ENCODE peak calls at places on chromosomes 2 and 18, in seven cellular contexts. X is vagina, C is GM12878, K is HCT116, O is stomach, E is H1, N is sigmoid colon. I is an unnamed sample. For H3K4me1, the result is how much of the 10 kb centered on the place peaks cover.

GRCh38 chr2:204124140-204124750 is 187.7 kb downstream of the ICOS start:
- DNase-seq in K (no peak), N (no peak), X (no peak), C (no peak), O (no peak), E (no peak), I (no peak)

GRCh38 chr2:239033801-239034560 is 186.1 kb downstream of the TWIST2 start:
- DNase-seq in K (no peak), C (no peak), E (no peak), X (no peak), N (peak), O (no peak), I (no peak)

GRCh38 chr2:110167326-110167955 is 37.4 kb downstream of the NPHP1 start:
- DNase-seq in C (no peak), N (no peak), K (no peak), E (peak), O (no peak), X (no peak), I (no peak)

GRCh38 chr2:100766806-100767205 is 53.1 kb upstream of the NPAS2 start:
- DNase-seq in X (no peak), K (no peak), E (no peak), C (no peak), O (no peak), N (no peak), I (no peak)

GRCh38 chr2:71940695-71941094 is 207.0 kb downstream of the CYP26B1 start:
- DNase-seq in K (no peak), X (no peak), E (no peak), N (no peak), C (no peak), O (no peak), I (peak)

GRCh38 chr18:62354171-62354570 is 29.1 kb downstream of the TNFRSF11A start:
- DNase-seq in E (no peak), C (no peak), X (no peak), O (no peak), N (no peak), K (no peak), I (no peak)

GRCh38 chr2:48747319-48747718 is 8.2 kb downstream of the LHCGR start:
- DNase-seq in K (no peak), X (no peak), C (no peak), E (no peak), N (no peak), O (no peak), I (no peak)

GRCh38 chr2:176388886-176389285 is 119.6 kb downstream of the MTX2 start:
- DNase-seq in K (no peak), O (no peak), E (no peak), N (no peak), X (no peak), C (no peak), I (no peak)

GRCh38 chr2:145015561-145015960 is 495.6 kb upstream of the ZEB2 start:
- DNase-seq in O (no peak), X (no peak), C (no peak), E (no peak), K (no peak), N (no peak), I (no peak)

GRCh38 chr2:240433973-240434727 is 1.3 kb upstream of the GPC1 start:
- DNase-seq in N (peak), O (no peak), C (no peak), K (peak), E (no peak), X (no peak), I (peak)

GRCh38 chr2:27807476-27807875 is 36.0 kb downstream of the MRPL33 start:
- DNase-seq in C (no peak), X (no peak), N (no peak), K (peak), O (peak), E (no peak), I (peak)

GRCh38 chr18:48790226-48790863 is 160.4 kb downstream of the SMAD7 start:
- DNase-seq in N (peak), O (peak), E (no peak), K (peak), X (no peak), C (no peak), I (no peak)

GRCh38 chr2:138294451-138294850 is 207.1 kb upstream of the SPOPL start:
- DNase-seq in C (no peak), O (no peak), X (no peak), E (no peak), N (no peak), K (no peak), I (no peak)

GRCh38 chr2:23312996-23313606 is 71.9 kb upstream of the KLHL29 start:
- DNase-seq in X (no peak), E (peak), C (peak), O (no peak), K (peak), N (no peak), I (no peak)

GRCh38 chr2:153519260-153519875 is 40.8 kb upstream of the RPRM start:
- DNase-seq in E (no peak), K (peak), C (peak), X (no peak), N (no peak), O (peak), I (peak)

GRCh38 chr2:133755515-133756311 is 187.4 kb upstream of the NCKAP5 start:
- DNase-seq in K (no peak), O (no peak), E (no peak), C (no peak), N (peak), X (no peak), I (no peak)

GRCh38 chr2:179974743-179975142 is 32.4 kb downstream of the CWC22 start:
- DNase-seq in N (no peak), K (no peak), X (no peak), O (no peak), E (no peak), C (no peak), I (no peak)

GRCh38 chr2:37284386-37284785 is 40.2 kb downstream of the PRKD3 start:
- DNase-seq in K (no peak), E (no peak), O (no peak), X (no peak), C (no peak), N (no peak), I (no peak)

GRCh38 chr2:37291680-37292079 is 33.0 kb downstream of the PRKD3 start:
- DNase-seq in O (no peak), E (no peak), X (no peak), C (no peak), N (no peak), K (no peak), I (no peak)

GRCh38 chr2:37283207-37283606 is 41.4 kb downstream of the PRKD3 start:
- DNase-seq in X (no peak), O (no peak), N (no peak), C (no peak), K (no peak), E (no peak), I (no peak)

GRCh38 chr2:37282746-37283145 is 41.9 kb downstream of the PRKD3 start:
- DNase-seq in C (no peak), O (no peak), E (no peak), X (no peak), N (no peak), K (no peak), I (no peak)

DNA sequence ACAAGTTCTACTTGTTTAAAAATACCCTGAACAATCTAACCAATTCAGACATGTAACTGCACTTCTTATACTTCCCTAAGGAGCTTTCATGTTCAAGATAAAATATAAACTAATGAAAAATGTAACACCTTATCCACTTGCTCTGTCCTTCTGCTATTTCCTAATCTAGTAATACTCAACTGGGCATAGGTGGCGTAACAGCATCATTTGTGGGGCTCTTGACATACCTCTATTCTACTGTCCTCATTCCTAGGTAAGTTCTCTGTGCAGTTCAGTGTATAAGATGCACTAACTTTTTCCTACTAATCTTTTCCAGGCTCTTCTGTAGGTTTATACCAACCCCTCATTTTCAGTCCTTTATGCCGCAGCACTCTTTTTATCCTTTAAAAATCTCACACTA is 36.7 kb downstream of the PRKD3 start:
- DNase-seq in C (peak), O (no peak), E (no peak), X (no peak), K (no peak), N (no peak), I (no peak)
- TF ChIP-seq CTCF in C (peak), O (no peak), E (peak), X (no peak), K (peak), N (no peak), I (no peak)

DNA sequence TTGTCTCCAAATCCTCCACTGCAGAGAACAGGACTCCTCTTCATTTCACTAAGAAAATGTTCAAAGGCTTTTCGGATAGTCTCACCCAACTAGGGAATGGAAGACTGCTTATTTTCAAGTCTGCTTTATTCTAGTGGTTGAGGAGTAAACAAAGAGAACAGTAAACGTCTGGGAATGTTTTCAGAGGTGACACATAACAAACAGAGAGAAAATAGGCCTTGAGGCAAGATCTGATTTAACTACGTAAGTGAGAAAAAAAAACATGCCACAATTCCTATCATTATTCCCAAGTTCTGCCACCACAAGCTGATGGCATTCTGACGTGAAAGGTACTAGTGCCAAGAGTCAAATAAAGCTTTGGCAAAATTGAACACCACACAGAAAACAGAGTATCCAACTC is 16.7 kb upstream of the WIPF1 start:
- DNase-seq in O (no peak), N (no peak), X (no peak), E (no peak), C (no peak), K (no peak), I (no peak)
- H3K4me1 ChIP-seq in O (half or more), N (half or more), X (half or more), E (under half), C (half or more), K (under half), I (under half)

DNA sequence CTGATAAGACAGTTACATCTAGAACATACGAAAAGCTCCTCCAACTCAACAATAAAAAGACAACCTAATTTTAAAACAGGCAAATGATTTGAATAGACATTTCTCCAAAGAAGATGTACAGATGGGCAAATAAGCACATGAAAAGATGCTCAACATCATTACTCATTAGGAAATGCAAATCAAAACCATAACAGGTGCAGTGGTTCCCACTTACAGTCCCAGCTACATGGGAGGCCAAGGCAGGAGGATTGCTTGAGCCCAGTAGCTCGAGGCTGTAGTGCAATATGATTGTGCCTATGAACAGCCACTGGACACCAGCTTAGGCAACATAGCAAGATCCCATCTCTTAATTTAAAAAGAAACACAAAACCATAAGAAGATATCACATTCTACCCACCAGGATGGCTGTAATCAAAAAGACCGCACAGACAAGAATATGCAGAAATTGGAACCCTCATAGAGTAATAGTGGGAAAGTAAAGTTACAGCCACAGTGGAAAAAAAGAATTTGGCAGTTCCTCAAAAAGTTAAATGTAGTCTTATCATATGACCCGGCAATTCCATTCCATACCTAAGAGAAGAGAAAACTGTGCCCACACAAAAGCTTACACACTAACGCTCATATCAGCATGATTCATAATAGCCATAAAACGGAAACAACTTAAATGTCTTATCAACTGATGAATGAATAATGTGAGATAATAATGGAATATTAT is 30.5 kb upstream of the ARMC9 start:
- DNase-seq in O (no peak), X (no peak), N (no peak), K (no peak), C (no peak), E (no peak), I (no peak)
- TF ChIP-seq POLR2AphosphoS5 in O (no peak), X (no peak), N (no peak), K (no peak), C (no peak), E (no peak), I (no peak)

GRCh38 chr2:235433860-235434259 is 60.0 kb upstream of the AGAP1 start:
- DNase-seq in N (no peak), C (no peak), X (no peak), E (no peak), O (peak), K (no peak), I (peak)
- TF ChIP-seq CTCF in N (no peak), C (no peak), X (no peak), E (no peak), O (no peak), K (no peak), I (no peak)

GRCh38 chr2:191838526-191838925 is 8.4 kb downstream of the CAVIN2 start:
- DNase-seq in N (no peak), O (no peak), E (no peak), C (no peak), X (no peak), K (no peak), I (no peak)

GRCh38 chr2:191836853-191837769 is 9.8 kb downstream of the CAVIN2 start:
- DNase-seq in C (no peak), K (no peak), E (no peak), O (no peak), N (no peak), X (no peak), I (no peak)

GRCh38 chr2:191840916-191841315 is 6.0 kb downstream of the CAVIN2 start:
- DNase-seq in N (no peak), E (no peak), X (no peak), K (no peak), O (no peak), C (no peak), I (no peak)

GRCh38 chr2:191836471-191836852 is 10.4 kb downstream of the CAVIN2 start:
- DNase-seq in O (no peak), E (no peak), N (no peak), K (no peak), C (no peak), X (no peak), I (no peak)

DNA sequence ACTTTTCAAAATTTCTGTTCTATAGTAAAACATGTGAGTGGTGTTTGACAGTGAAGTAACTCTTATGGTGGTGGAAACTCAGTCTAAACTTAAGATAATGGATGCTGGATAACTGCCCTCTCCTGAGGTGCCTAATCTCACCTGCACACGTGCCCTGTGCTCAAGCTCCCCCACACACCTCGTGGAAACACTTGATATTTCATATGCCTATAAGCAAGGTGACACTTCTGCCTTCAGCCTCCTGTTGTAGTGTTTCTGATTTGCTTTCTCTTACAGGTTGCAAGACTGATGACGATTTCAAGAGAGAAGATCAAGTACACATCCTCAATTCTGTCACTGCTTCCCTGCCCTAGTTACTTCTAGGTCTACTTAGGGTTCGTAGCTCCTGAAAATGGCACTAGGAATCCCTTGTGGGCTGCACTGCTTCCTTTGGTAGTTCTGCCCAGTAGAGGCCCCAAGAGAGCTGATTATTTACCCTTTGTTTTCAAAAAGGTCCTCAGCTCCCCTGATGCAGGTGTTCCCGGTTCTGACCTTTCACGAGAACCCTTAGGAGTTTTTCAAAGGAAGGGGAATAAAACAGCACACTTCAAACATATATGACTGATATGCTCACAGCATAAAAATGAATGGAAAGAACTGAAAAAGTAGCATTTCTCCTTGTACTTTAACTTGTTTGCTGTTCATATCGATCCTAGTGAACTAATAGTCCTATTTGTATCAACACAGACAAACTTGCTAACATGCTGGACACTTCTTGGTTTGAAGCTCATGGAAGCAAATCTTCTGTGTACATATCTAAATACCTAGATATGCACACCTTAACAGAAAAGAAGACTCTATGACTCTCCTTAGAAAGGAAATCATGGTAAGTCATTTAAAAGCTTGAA is 6.7 kb downstream of the CAVIN2 start:
- DNase-seq in C (no peak), O (no peak), X (no peak), E (no peak), K (no peak), N (no peak), I (no peak)
- H3K4me1 ChIP-seq in C (under half), O (under half), X (under half), E (under half), K (under half), N (half or more), I (under half)

GRCh38 chr2:1651131-1652066 is 92.9 kb downstream of the PXDN start:
- DNase-seq in K (no peak), O (no peak), E (no peak), C (no peak), N (peak), X (peak), I (no peak)

GRCh38 chr2:1649103-1649870 is 95.0 kb downstream of the PXDN start:
- DNase-seq in N (peak), K (no peak), E (no peak), O (no peak), X (peak), C (no peak), I (no peak)

GRCh38 chr2:1648241-1649102 is 95.8 kb downstream of the PXDN start:
- DNase-seq in E (no peak), N (peak), K (no peak), C (no peak), O (no peak), X (peak), I (no peak)

GRCh38 chr2:1650474-1650872 is 93.8 kb downstream of the PXDN start:
- DNase-seq in X (peak), E (no peak), O (no peak), K (no peak), N (no peak), C (no peak), I (no peak)

DNA sequence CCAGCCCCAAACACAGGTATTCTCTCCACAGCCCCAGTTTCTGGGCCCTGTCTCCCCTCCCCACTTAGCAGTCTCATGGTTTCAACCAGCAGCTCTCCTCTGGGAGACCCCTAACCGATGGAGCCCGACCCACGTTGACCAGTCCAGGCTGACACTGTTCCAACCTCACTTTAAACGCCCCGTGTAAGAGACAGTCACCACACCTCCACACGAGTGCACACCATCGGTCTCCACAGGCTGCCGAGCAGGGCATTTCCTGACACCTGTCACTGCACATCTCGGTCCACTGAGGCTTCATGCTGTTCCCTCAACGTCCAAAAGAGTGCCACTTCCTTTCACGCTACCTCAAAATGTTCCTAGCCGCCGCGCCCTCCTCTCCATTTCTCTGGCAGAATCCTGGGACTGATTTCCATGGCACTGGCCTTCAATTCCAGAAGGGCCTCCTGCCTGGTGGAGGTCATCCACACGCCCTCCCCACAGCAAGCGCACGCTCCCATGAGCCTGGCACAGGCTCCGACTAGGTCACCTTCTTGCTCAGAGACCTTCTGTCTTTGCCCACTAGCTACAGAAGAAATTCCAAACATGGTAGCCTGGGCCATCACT is 94.3 kb downstream of the PXDN start:
- DNase-seq in K (no peak), C (no peak), N (peak), O (no peak), X (peak), E (no peak), I (no peak)
- TF ChIP-seq POLR2AphosphoS5 in K (no peak), C (no peak), N (no peak), O (no peak), X (no peak), E (no peak), I (no peak)

GRCh38 chr18:77308216-77308615 is 58.6 kb downstream of the GALR1 start:
- DNase-seq in X (no peak), C (no peak), O (no peak), N (no peak), K (no peak), E (no peak), I (no peak)
- TF ChIP-seq CTCF in X (no peak), C (no peak), O (no peak), N (no peak), K (no peak), E (no peak), I (no peak)

DNA sequence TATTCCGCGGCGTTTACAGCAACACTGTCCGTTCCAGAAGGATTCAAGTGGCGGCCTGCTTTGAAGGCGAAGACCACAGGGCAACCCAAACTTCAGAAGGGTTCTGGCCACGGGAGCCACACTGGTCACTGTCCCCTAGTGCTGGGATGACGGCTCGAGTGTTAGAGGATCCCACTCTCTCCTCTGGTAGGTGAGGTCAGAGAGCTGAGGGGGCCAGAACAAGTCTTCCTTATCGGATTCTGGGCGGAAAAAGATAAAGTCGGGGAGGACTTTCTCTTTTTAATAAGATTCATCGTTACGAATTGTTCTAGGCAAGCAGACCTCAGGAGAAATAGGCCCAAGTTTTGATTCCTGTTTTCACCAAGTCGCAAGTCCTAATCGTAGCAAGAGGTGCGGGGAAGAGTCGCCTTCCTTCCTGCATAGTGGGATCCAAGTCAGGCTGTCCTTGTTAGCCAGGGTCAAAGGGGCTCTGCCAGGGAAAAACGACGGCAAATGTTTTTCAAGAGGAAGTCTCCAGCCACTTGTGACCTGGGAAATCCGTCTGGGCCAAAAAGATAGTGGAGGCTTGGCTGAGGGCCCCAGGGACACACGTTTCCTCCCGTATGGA is 862 bp upstream of the MYL12A start:
- DNase-seq in E (no peak), X (no peak), O (no peak), C (no peak), N (peak), K (no peak), I (no peak)
- H3K4me1 ChIP-seq in E (under half), X (under half), O (half or more), C (under half), N (under half), K (under half), I (under half)

GRCh38 chr18:74625157-74625556 is 27.5 kb downstream of the ZNF407 start:
- DNase-seq in E (no peak), K (no peak), N (no peak), C (no peak), X (no peak), O (no peak), I (no peak)
- TF ChIP-seq POLR2AphosphoS5 in E (no peak), K (no peak), N (no peak), C (no peak), X (no peak), O (no peak), I (no peak)